ENCODE peak calls at places on chromosomes 6 and 20, in nine cellular contexts. I is EH; O is pons; W is dermis microvascular lymphatic vessel endothelial cell; D is HFFc6; L is right lobe of liver; V is lung microvascular endothelial cell; F is AG10803; X is effector CD4-positive, alpha-beta T cell. J is an unnamed sample.

GRCh38 chr20:23234311-23235078 is 116.1 kb upstream of the NXT1 start:
- DNase-seq in I (peak; percentile 16), D (no peak), V (no peak), W (no peak), O (peak; percentile 6), F (peak; percentile 43), L (no peak), X (no peak), J (no peak)

GRCh38 chr20:63657260-63657936 is 714 bp upstream of the RTEL1 start:
- DNase-seq in V (no peak), I (peak; percentile 22), D (no peak), F (peak; percentile 20), L (no peak), O (no peak), W (no peak), X (no peak), J (no peak)

GRCh38 chr20:17534077-17534476 is 2.9 kb upstream of the BFSP1 start:
- DNase-seq in D (no peak), O (no peak), I (no peak), L (no peak), X (no peak), F (no peak), V (no peak), W (no peak), J (no peak)

GRCh38 chr6:113674075-113674474 is 183.1 kb upstream of the MARCKS start:
- DNase-seq in F (no peak), D (no peak), I (no peak), X (no peak), V (no peak), W (peak; percentile 9), O (no peak), L (peak; percentile 66), J (no peak)

GRCh38 chr6:110799655-110800054 is 15.6 kb downstream of the CDK19 start:
- DNase-seq in W (no peak), F (no peak), X (no peak), L (no peak), O (no peak), I (no peak), D (no peak), V (no peak), J (no peak)

GRCh38 chr6:110552076-110552475 is 75.7 kb upstream of the SLC22A16 start:
- DNase-seq in O (no peak), X (no peak), I (no peak), L (no peak), D (no peak), F (no peak), V (no peak), W (no peak), J (no peak)

GRCh38 chr6:157292202-157292601 is 31.1 kb downstream of the TMEM242 start:
- DNase-seq in I (no peak), L (no peak), F (no peak), D (no peak), V (no peak), X (no peak), O (no peak), W (no peak), J (no peak)

GRCh38 chr6:4336084-4336483 is 200.7 kb upstream of the ECI2 start:
- DNase-seq in X (no peak), W (no peak), V (no peak), D (no peak), F (no peak), L (no peak), O (no peak), I (no peak), J (no peak)

GRCh38 chr6:27333642-27334040 is 21.6 kb upstream of the POM121L2 start:
- DNase-seq in L (no peak), F (no peak), O (no peak), D (no peak), I (no peak), W (no peak), V (no peak), X (no peak), J (no peak)

GRCh38 chr6:158032354-158032733 is 50.7 kb downstream of the SYNJ2 start:
- DNase-seq in F (no peak), X (no peak), L (no peak), W (no peak), V (no peak), I (no peak), D (no peak), O (peak; percentile 51), J (no peak)

GRCh38 chr6:26553264-26553738 is 15.1 kb downstream of the HMGN4 start:
- DNase-seq in L (peak; percentile 63), W (peak; percentile 76), D (no peak), O (peak; percentile 87), V (peak; percentile 79), I (peak; percentile 80), X (peak; percentile 58), F (peak; percentile 73), J (no peak)

GRCh38 chr20:47432251-47433210 is 69.2 kb upstream of the NCOA3 start:
- DNase-seq in O (no peak), L (no peak), X (no peak), F (no peak), I (no peak), V (no peak), W (no peak), D (no peak), J (no peak)

GRCh38 chr6:91633374-91634184 is 1046.7 kb upstream of the MAP3K7 start:
- DNase-seq in V (no peak), D (no peak), O (peak; percentile 13), F (no peak), I (no peak), W (no peak), L (no peak), X (no peak), J (no peak)

GRCh38 chr6:31042801-31043200 is 32.5 kb downstream of the MUC22 start:
- DNase-seq in F (peak; percentile 60), I (peak; percentile 69), D (peak; percentile 39), V (peak; percentile 36), W (peak; percentile 56), O (peak; percentile 76), X (no peak), L (peak; percentile 47), J (no peak)

GRCh38 chr6:105135056-105135455 is 44.8 kb downstream of the POPDC3 start:
- DNase-seq in F (peak; percentile 50), O (peak; percentile 51), W (peak; percentile 12), D (no peak), V (no peak), X (no peak), L (no peak), I (peak; percentile 46), J (no peak)

GRCh38 chr20:57395111-57395959 is 4.1 kb downstream of the RBM38 start:
- DNase-seq in W (peak; percentile 94), D (no peak), F (peak; percentile 66), L (peak; percentile 43), V (peak; percentile 90), I (no peak), O (peak; percentile 97), X (no peak), J (peak; percentile 45)

GRCh38 chr20:4113996-4114603 is 98.7 kb upstream of the RNF24 start:
- DNase-seq in O (no peak), L (no peak), W (no peak), V (no peak), X (no peak), D (no peak), F (no peak), I (no peak), J (no peak)

GRCh38 chr6:107113460-107114212 is 1.7 kb downstream of the BEND3 start:
- DNase-seq in L (no peak), I (no peak), F (no peak), X (no peak), O (no peak), D (no peak), W (no peak), V (no peak), J (no peak)

J was measured in glomerular endothelial cell.